ENCODE peak calls at places on chromosome 9, in four cellular contexts. C is SJSA1, T is aorta, G is lower lobe of right lung. D is an unnamed sample. For H3K27me3, the result is how much of the 10 kb centered on the place peaks cover.

GRCh38 chr9:86662890-86663468 is 284.3 kb downstream of the GAS1 start:
- DNase-seq in C (no peak), T (no peak), G (no peak), D (no peak)

GRCh38 chr9:112097712-112098688 is 77.1 kb downstream of the SUSD1 start:
- DNase-seq in C (peak), T (peak), G (peak), D (no peak)

GRCh38 chr9:115855458-115856133 is 298.0 kb upstream of the PAPPA start:
- DNase-seq in C (no peak), T (no peak), G (no peak), D (no peak)

GRCh38 chr9:128296340-128297220 is 20.5 kb downstream of the SWI5 start:
- DNase-seq in C (no peak), T (no peak), G (no peak), D (no peak)

GRCh38 chr9:89891221-89892052 is 286.6 kb downstream of the GADD45G start:
- DNase-seq in C (no peak), T (no peak), G (no peak), D (peak)

GRCh38 chr9:14383296-14383695 is 69.4 kb upstream of the NFIB start:
- DNase-seq in C (no peak), T (no peak), G (no peak), D (no peak)

GRCh38 chr9:98805506-98806272 is 1.8 kb upstream of the GALNT12 start:
- DNase-seq in C (no peak), T (no peak), G (no peak), D (no peak)

GRCh38 chr9:76576344-76576743 is 117.4 kb downstream of the GCNT1 start:
- DNase-seq in C (peak), T (peak), G (peak), D (no peak)

GRCh38 chr9:19769213-19769612 is 19.6 kb downstream of the SLC24A2 start:
- DNase-seq in C (no peak), T (no peak), G (no peak), D (no peak)

GRCh38 chr9:128222026-128222425 is 18.8 kb downstream of the DNM1 start:
- DNase-seq in C (no peak), T (no peak), G (no peak), D (no peak)

GRCh38 chr9:133238272-133238850 is 29.3 kb upstream of the OBP2B start:
- DNase-seq in C (no peak), T (peak), G (peak), D (peak)

GRCh38 chr9:110251212-110251611 is 5.1 kb downstream of the TXN start:
- DNase-seq in C (no peak), T (no peak), G (no peak), D (no peak)

GRCh38 chr9:87567566-87567965 is 69.9 kb downstream of the DAPK1 start:
- DNase-seq in C (peak), T (peak), G (no peak), D (no peak)

GRCh38 chr9:110257097-110257955 is 1.0 kb upstream of the TXN start:
- DNase-seq in C (no peak), T (no peak), G (no peak), D (no peak)

GRCh38 chr9:113005777-113006176 is 6.2 kb downstream of the ZNF883 start:
- DNase-seq in C (no peak), T (no peak), G (no peak), D (no peak)

GRCh38 chr9:81851340-81851739 is 76.9 kb upstream of the SPATA31D4 start:
- DNase-seq in C (no peak), T (no peak), G (no peak), D (no peak)

GRCh38 chr9:899440-900184 is 58.1 kb downstream of the DMRT1 start:
- DNase-seq in C (no peak), T (no peak), G (no peak), D (no peak)

GRCh38 chr9:20307662-20308061 is 314.6 kb downstream of the MLLT3 start:
- DNase-seq in C (no peak), T (no peak), G (no peak), D (no peak)

GRCh38 chr9:14156046-14156445 is 157.9 kb downstream of the NFIB start:
- DNase-seq in C (no peak), T (no peak), G (no peak), D (no peak)

GRCh38 chr9:77933019-77933418 is 98.6 kb downstream of the GNAQ start:
- DNase-seq in C (no peak), T (no peak), G (no peak), D (no peak)

GRCh38 chr9:36905101-36906066 is 128.7 kb downstream of the PAX5 start:
- DNase-seq in C (no peak), T (no peak), G (no peak), D (no peak)

GRCh38 chr9:32004431-32005076 is 379.9 kb upstream of the ACO1 start:
- DNase-seq in C (no peak), T (no peak), G (no peak), D (no peak)

GRCh38 chr9:82588801-82589200 is 474.1 kb downstream of the RASEF start:
- DNase-seq in C (no peak), T (no peak), G (no peak), D (no peak)

GRCh38 chr9:38068866-38069628 is at the start of gene SHB:
- DNase-seq in C (peak), T (peak), G (peak), D (peak)

GRCh38 chr9:111622626-111623025 is 8.5 kb upstream of the DNAJC25 start:
- DNase-seq in C (no peak), T (peak), G (peak), D (peak)

GRCh38 chr9:83406901-83407300 is 131.3 kb downstream of the FRMD3 start:
- DNase-seq in C (no peak), T (no peak), G (peak), D (no peak)

GRCh38 chr9:33415152-33416038 is 13.0 kb upstream of the AQP7 start:
- DNase-seq in C (peak), T (peak), G (peak), D (peak)

GRCh38 chr9:92385953-92386352 is 18.4 kb downstream of the OGN start:
- DNase-seq in C (no peak), T (no peak), G (no peak), D (no peak)

GRCh38 chr9:5949103-5949699 is 58.5 kb downstream of the MLANA start:
- DNase-seq in C (no peak), T (no peak), G (no peak), D (no peak)
- H3K4me3 ChIP-seq in C (peak), T (no peak), G (peak), D (no peak)

DNA sequence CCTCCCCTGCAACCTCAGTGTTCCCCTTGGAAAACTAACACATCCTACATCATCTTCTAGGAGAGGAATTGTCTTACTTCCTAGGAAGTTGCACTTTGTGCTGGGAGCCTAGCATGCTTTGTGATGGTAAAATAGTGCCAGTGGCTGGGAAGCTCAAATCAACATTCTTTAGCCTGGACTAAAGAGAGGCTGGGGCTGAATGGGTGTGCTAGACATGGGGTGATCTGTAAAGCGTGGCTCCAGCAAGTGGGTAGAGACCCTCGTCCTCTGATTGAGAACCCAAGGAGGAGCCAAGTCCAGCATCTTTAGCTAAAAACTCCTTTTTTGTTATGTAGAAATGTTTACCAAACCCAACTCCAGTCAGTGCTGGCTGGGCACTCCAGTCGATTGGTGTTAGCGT is 6.2 kb upstream of the LHX2 start:
- DNase-seq in C (no peak), T (no peak), G (no peak), D (no peak)
- H3K27me3 ChIP-seq in C (half or more), T (under half), G (half or more), D (under half)

GRCh38 chr9:70052768-70053167 is 9.1 kb downstream of the MAMDC2 start:
- DNase-seq in C (no peak), T (no peak), G (no peak), D (no peak)
- H3K4me3 ChIP-seq in C (no peak), T (no peak), G (no peak), D (no peak)

DNA sequence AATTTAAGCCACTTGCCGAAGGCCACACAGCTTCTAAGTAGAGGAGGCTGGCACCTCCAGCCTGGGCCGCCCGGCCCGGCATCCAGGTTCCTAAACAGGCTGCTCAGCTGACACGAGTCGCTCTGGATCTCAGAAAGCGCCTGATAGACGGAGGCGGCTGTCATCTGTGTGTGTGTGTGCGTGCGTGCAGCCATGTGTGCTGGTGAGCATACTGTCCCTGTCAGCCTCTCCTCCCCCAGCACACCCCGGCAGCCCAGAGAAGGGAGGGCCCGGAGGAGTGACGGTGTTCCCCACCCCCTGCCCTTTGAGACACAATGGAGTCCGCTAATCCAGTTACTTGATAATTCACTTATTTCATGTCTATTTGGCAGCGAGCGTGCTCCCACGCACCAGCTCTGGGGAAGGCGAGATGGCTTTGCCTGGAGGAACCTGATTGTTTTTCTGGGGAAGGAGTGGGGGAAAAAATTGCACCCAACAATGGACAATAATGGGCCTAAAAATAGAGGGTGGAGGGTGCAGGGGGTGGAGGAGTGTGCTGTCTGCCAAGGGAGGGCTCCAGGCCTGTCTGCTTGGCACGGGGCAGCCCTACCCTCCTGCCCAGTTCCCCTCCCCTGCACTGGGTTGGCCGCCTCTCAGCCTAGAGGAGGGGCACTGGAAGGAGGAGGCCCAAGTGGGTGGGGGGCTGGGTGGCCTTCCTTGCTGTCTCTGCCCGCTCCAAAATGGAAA is 20.1 kb downstream of the NTNG2 start:
- DNase-seq in C (no peak), T (no peak), G (no peak), D (no peak)
- H3K27me3 ChIP-seq in C (under half), T (under half), G (under half), D (half or more)

DNA sequence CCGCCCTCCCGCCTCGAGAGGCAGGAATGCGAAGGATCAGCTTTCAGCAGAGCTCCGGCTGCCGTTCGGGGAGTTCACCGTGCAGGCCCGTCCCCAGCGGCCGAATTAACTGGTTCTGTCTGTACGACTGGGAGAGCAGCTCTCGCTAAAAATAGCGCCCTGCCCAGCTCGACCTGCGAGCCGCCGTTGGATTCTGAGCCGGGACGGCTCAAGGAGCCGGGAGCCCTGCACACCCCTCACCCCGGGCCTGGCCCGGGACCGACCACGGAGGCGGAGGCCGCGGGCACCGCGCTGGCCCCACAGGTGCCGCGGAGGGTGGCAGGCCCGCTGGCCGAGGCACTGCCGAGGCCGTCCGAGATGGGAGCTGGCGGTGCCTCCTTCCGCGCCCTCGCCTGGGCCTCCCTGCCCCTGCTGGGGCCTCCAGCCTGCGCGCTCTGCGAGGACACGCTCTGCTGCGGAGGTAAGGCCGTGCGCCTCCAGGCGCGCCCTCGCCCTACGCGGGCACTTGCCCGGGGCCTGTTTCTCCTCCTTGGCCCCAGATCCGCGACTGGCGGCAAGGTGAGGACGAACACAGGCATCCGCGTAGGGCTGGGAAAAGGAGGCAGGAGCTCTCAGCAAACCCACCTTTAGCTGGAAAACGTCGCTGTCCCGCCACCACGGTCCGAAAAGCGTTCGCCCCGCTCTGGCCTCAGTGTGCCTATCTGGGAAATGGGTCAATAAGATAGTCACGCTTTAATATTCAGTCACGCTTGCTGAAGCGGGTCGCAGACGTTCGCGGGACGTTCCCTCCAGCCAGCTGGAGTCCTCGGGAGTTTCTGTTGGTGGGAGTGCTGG is 53.0 kb upstream of the DAB2IP start:
- DNase-seq in C (no peak), T (peak), G (peak), D (peak)
- H3K4me3 ChIP-seq in C (no peak), T (no peak), G (peak), D (peak)

DNA sequence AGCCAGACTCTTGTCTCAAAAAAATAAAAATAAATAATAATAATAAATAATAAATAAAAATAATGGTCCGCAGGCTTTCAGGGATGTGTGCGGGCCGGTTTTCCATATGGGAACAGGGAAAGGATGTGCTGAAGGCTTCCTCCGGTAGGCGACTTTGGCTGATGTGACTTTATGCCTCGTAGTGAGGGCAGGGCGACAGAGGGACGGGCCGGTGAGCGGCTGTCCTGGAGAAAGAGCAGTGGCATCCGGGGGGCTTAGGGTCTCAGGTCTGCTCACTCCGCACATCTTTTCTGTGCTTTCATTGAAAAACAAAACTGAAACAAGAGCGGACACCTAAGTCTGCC is 811 bp upstream of the PRRX2 start:
- DNase-seq in C (no peak), T (no peak), G (no peak), D (no peak)
- H3K27me3 ChIP-seq in C (under half), T (under half), G (under half), D (under half)

GRCh38 chr9:72871685-72872084 is 81.2 kb downstream of the ALDH1A1 start:
- DNase-seq in C (no peak), T (no peak), G (no peak), D (no peak)
- H3K4me3 ChIP-seq in C (no peak), T (no peak), G (no peak), D (no peak)

GRCh38 chr9:134835987-134836386 is 44.6 kb upstream of the FCN2 start:
- DNase-seq in C (no peak), T (no peak), G (no peak), D (no peak)
- H3K27me3 ChIP-seq in C (under half), T (under half), G (under half), D (under half)